ENCODE peak calls at places on chromosomes 3 and 15, in seven cellular contexts. One of them, this sample, is unnamed. For H3K9me3, the result is how much of the 10 kb centered on the place peaks cover.

GRCh38 chr3:23202203-23202920 is 765 bp upstream of the UBE2E2 start:
- DNase-seq in mammary epithelial cell: peak
- DNase-seq in endodermal cell: peak
- DNase-seq in fibroblast of lung: peak
- DNase-seq in GM12878: no peak
- DNase-seq in DND-41: no peak
- DNase-seq in HepG2: no peak
- DNase-seq in this sample: no peak

GRCh38 chr15:83843511-83843910 is 189.6 kb downstream of the ADAMTSL3 start:
- DNase-seq in GM12878: no peak
- DNase-seq in fibroblast of lung: peak
- DNase-seq in mammary epithelial cell: peak
- DNase-seq in DND-41: no peak
- DNase-seq in HepG2: no peak
- DNase-seq in endodermal cell: no peak
- DNase-seq in this sample: no peak

GRCh38 chr3:16477054-16477453 is 36.4 kb downstream of the RFTN1 start:
- DNase-seq in HepG2: no peak
- DNase-seq in endodermal cell: no peak
- DNase-seq in mammary epithelial cell: peak
- DNase-seq in GM12878: no peak
- DNase-seq in fibroblast of lung: peak
- DNase-seq in DND-41: no peak
- DNase-seq in this sample: no peak

GRCh38 chr3:161927131-161927530 is 430.5 kb downstream of the OTOL1 start:
- DNase-seq in endodermal cell: no peak
- DNase-seq in fibroblast of lung: no peak
- DNase-seq in GM12878: no peak
- DNase-seq in HepG2: no peak
- DNase-seq in DND-41: no peak
- DNase-seq in mammary epithelial cell: no peak
- DNase-seq in this sample: no peak

GRCh38 chr15:70632079-70632850 is 131.1 kb downstream of the UACA start:
- DNase-seq in endodermal cell: no peak
- DNase-seq in DND-41: no peak
- DNase-seq in GM12878: no peak
- DNase-seq in fibroblast of lung: peak
- DNase-seq in HepG2: no peak
- DNase-seq in mammary epithelial cell: peak
- DNase-seq in this sample: no peak

GRCh38 chr3:131630117-131630516 is 127.3 kb upstream of the MRPL3 start:
- DNase-seq in fibroblast of lung: no peak
- DNase-seq in GM12878: peak
- DNase-seq in mammary epithelial cell: peak
- DNase-seq in DND-41: no peak
- DNase-seq in HepG2: no peak
- DNase-seq in endodermal cell: no peak
- DNase-seq in this sample: no peak

GRCh38 chr15:78105541-78106241 is 13.3 kb downstream of the SH2D7 start:
- DNase-seq in mammary epithelial cell: no peak
- DNase-seq in endodermal cell: no peak
- DNase-seq in DND-41: no peak
- DNase-seq in fibroblast of lung: peak
- DNase-seq in HepG2: peak
- DNase-seq in GM12878: no peak
- DNase-seq in this sample: no peak

GRCh38 chr15:59283717-59284336 is 77.2 kb downstream of the LDHAL6B start:
- DNase-seq in mammary epithelial cell: peak
- DNase-seq in fibroblast of lung: no peak
- DNase-seq in HepG2: peak
- DNase-seq in GM12878: no peak
- DNase-seq in DND-41: no peak
- DNase-seq in endodermal cell: no peak
- DNase-seq in this sample: peak

GRCh38 chr3:102053375-102053989 is 204.2 kb downstream of the NFKBIZ start:
- DNase-seq in DND-41: no peak
- DNase-seq in fibroblast of lung: peak
- DNase-seq in GM12878: no peak
- DNase-seq in endodermal cell: no peak
- DNase-seq in mammary epithelial cell: peak
- DNase-seq in HepG2: no peak
- DNase-seq in this sample: no peak

GRCh38 chr15:76116138-76116885 is 56.5 kb downstream of the TMEM266 start:
- DNase-seq in GM12878: no peak
- DNase-seq in fibroblast of lung: no peak
- DNase-seq in endodermal cell: peak
- DNase-seq in HepG2: no peak
- DNase-seq in mammary epithelial cell: no peak
- DNase-seq in DND-41: no peak
- DNase-seq in this sample: no peak

GRCh38 chr3:128617270-128617556 is 33.4 kb downstream of the RPN1 start:
- DNase-seq in GM12878: no peak
- DNase-seq in mammary epithelial cell: no peak
- DNase-seq in HepG2: no peak
- DNase-seq in endodermal cell: no peak
- DNase-seq in fibroblast of lung: no peak
- DNase-seq in DND-41: no peak
- DNase-seq in this sample: no peak
- H3K9ac ChIP-seq in GM12878: peak
- H3K9ac ChIP-seq in mammary epithelial cell: no peak
- H3K9ac ChIP-seq in HepG2: peak
- H3K9ac ChIP-seq in endodermal cell: peak
- H3K9ac ChIP-seq in fibroblast of lung: peak
- H3K9ac ChIP-seq in DND-41: peak
- H3K9ac ChIP-seq in this sample: peak

GRCh38 chr15:58026552-58026951 is 39.0 kb downstream of the ALDH1A2 start:
- DNase-seq in mammary epithelial cell: no peak
- DNase-seq in fibroblast of lung: no peak
- DNase-seq in HepG2: no peak
- DNase-seq in endodermal cell: no peak
- DNase-seq in DND-41: no peak
- DNase-seq in GM12878: no peak
- DNase-seq in this sample: peak
- H3K9me3 ChIP-seq in mammary epithelial cell: under half
- H3K9me3 ChIP-seq in fibroblast of lung: under half
- H3K9me3 ChIP-seq in HepG2: under half
- H3K9me3 ChIP-seq in endodermal cell: under half
- H3K9me3 ChIP-seq in DND-41: under half
- H3K9me3 ChIP-seq in GM12878: under half
- H3K9me3 ChIP-seq in this sample: under half

GRCh38 chr3:127690823-127691452 is 18.2 kb downstream of the ABTB1 start:
- DNase-seq in GM12878: no peak
- DNase-seq in fibroblast of lung: peak
- DNase-seq in endodermal cell: peak
- DNase-seq in DND-41: no peak
- DNase-seq in mammary epithelial cell: peak
- DNase-seq in HepG2: peak
- DNase-seq in this sample: peak
- H3K9ac ChIP-seq in GM12878: no peak
- H3K9ac ChIP-seq in fibroblast of lung: peak
- H3K9ac ChIP-seq in endodermal cell: no peak
- H3K9ac ChIP-seq in DND-41: no peak
- H3K9ac ChIP-seq in mammary epithelial cell: peak
- H3K9ac ChIP-seq in HepG2: peak
- H3K9ac ChIP-seq in this sample: no peak

DNA sequence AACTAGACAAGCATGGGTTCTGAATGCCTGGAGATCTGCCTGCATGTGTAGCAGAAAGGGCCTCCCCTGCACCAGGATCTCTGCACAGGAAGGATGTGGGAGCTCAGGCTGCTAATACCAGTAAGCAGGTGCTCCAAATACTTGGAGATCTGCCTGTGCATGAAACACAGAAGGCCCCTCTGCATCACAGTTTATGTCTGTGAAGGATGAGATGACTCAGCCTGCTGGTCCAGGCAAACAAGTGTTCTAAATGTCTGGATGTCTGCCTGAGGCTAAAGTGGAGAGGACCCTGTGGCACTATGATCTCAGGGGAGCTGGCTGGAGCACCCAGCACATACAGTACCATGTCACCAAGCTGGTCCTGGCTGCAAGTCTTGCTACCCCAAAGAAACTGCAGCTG is 678.8 kb downstream of the MCTP2 start:
- DNase-seq in HepG2: no peak
- DNase-seq in GM12878: no peak
- DNase-seq in DND-41: no peak
- DNase-seq in mammary epithelial cell: peak
- DNase-seq in endodermal cell: no peak
- DNase-seq in fibroblast of lung: peak
- DNase-seq in this sample: no peak
- H3K9me3 ChIP-seq in HepG2: half or more
- H3K9me3 ChIP-seq in GM12878: under half
- H3K9me3 ChIP-seq in DND-41: under half
- H3K9me3 ChIP-seq in mammary epithelial cell: under half
- H3K9me3 ChIP-seq in endodermal cell: under half
- H3K9me3 ChIP-seq in fibroblast of lung: under half
- H3K9me3 ChIP-seq in this sample: under half

DNA sequence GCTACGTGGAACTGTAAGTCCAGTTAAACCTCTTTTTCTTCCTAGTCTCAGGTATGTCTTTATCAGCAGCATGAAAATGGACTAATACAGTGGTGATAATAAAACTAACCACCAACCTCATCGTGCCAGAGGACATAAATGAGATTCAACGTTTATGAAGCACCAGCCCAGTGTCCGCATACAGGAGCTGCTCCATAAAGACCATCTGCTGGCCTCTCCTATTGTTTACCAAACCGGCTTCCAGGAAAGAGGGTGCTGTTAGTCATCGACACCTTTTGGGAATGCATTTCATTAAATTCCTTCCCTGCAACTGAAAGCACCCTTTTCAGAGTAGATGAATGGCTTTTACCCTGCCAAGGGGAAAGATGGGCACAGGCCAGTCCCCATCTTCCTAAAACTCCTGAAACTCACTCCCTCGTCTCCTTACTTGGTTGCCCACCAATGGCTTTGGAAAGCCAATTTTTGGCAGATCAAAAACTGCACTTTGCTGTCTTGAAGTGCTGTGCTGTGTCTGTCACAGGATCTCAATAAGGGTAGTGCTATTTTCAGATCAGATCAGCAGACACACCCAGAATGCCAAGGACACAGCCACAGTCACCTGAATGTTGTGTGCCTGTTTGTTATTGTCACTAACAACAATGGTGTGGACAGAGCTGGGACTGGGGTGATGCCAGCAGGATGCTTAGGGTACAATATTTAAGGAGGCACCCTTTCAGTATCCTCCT is 122.2 kb downstream of the AQP9 start:
- DNase-seq in HepG2: no peak
- DNase-seq in fibroblast of lung: peak
- DNase-seq in GM12878: no peak
- DNase-seq in DND-41: no peak
- DNase-seq in endodermal cell: peak
- DNase-seq in mammary epithelial cell: no peak
- DNase-seq in this sample: no peak
- H3K9ac ChIP-seq in HepG2: no peak
- H3K9ac ChIP-seq in fibroblast of lung: no peak
- H3K9ac ChIP-seq in GM12878: no peak
- H3K9ac ChIP-seq in DND-41: no peak
- H3K9ac ChIP-seq in endodermal cell: no peak
- H3K9ac ChIP-seq in mammary epithelial cell: no peak
- H3K9ac ChIP-seq in this sample: no peak

GRCh38 chr15:24971052-24971451 is 16.3 kb downstream of the SNRPN start:
- DNase-seq in fibroblast of lung: no peak
- DNase-seq in mammary epithelial cell: no peak
- DNase-seq in GM12878: no peak
- DNase-seq in DND-41: no peak
- DNase-seq in HepG2: no peak
- DNase-seq in endodermal cell: no peak
- DNase-seq in this sample: no peak

GRCh38 chr15:24961967-24962366 is 7.2 kb downstream of the SNRPN start:
- DNase-seq in endodermal cell: no peak
- DNase-seq in mammary epithelial cell: no peak
- DNase-seq in fibroblast of lung: no peak
- DNase-seq in DND-41: no peak
- DNase-seq in HepG2: no peak
- DNase-seq in GM12878: no peak
- DNase-seq in this sample: no peak

GRCh38 chr15:24962880-24963279 is 8.1 kb downstream of the SNRPN start:
- DNase-seq in fibroblast of lung: no peak
- DNase-seq in HepG2: peak
- DNase-seq in DND-41: no peak
- DNase-seq in endodermal cell: no peak
- DNase-seq in GM12878: no peak
- DNase-seq in mammary epithelial cell: no peak
- DNase-seq in this sample: no peak

GRCh38 chr15:24971772-24972171 is 17.0 kb downstream of the SNRPN start:
- DNase-seq in mammary epithelial cell: no peak
- DNase-seq in fibroblast of lung: no peak
- DNase-seq in endodermal cell: no peak
- DNase-seq in HepG2: no peak
- DNase-seq in GM12878: no peak
- DNase-seq in DND-41: no peak
- DNase-seq in this sample: no peak

GRCh38 chr15:24966364-24967103 is 11.7 kb downstream of the SNRPN start:
- DNase-seq in DND-41: no peak
- DNase-seq in endodermal cell: no peak
- DNase-seq in mammary epithelial cell: peak
- DNase-seq in HepG2: no peak
- DNase-seq in fibroblast of lung: no peak
- DNase-seq in GM12878: no peak
- DNase-seq in this sample: no peak
- H3K9me3 ChIP-seq in DND-41: under half
- H3K9me3 ChIP-seq in endodermal cell: under half
- H3K9me3 ChIP-seq in mammary epithelial cell: under half
- H3K9me3 ChIP-seq in HepG2: under half
- H3K9me3 ChIP-seq in fibroblast of lung: under half
- H3K9me3 ChIP-seq in GM12878: under half
- H3K9me3 ChIP-seq in this sample: under half

This sample was measured in kidney.